ENCODE peak calls at places on chromosomes 11 and 22, in six cellular contexts. S, J, W, Z, K and P are unnamed samples.

GRCh38 chr11:1222491-1223345 is at the start of gene MUC5B:
- DNase-seq in S (no peak), J (no peak), W (no peak), Z (peak), K (no peak), P (no peak)

GRCh38 chr11:123166095-123166559 is 28.9 kb downstream of the CLMP start:
- DNase-seq in S (peak), J (peak), W (peak), Z (no peak), K (no peak), P (no peak)

GRCh38 chr11:66845876-66846212 is 2.6 kb downstream of the RCE1 start:
- DNase-seq in S (no peak), J (peak), W (peak), Z (peak), K (no peak), P (no peak)

GRCh38 chr11:108496643-108497256 is 1.4 kb downstream of the POGLUT3 start:
- DNase-seq in S (peak), J (peak), W (no peak), Z (no peak), K (no peak), P (peak)

GRCh38 chr11:109971184-109971523 is 122.0 kb upstream of the ZC3H12C start:
- DNase-seq in S (peak), J (no peak), W (no peak), Z (no peak), K (no peak), P (no peak)

GRCh38 chr22:47247609-47248240 is 485.3 kb downstream of the TBC1D22A start:
- DNase-seq in S (no peak), J (no peak), W (no peak), Z (no peak), K (peak), P (no peak)

GRCh38 chr11:22430286-22430685 is 92.1 kb downstream of the SLC17A6 start:
- DNase-seq in S (no peak), J (no peak), W (no peak), Z (no peak), K (no peak), P (no peak)

GRCh38 chr11:125102544-125102943 is 8.9 kb downstream of the TMEM218 start:
- DNase-seq in S (peak), J (no peak), W (peak), Z (no peak), K (no peak), P (no peak)

GRCh38 chr11:2522636-2523255 is 77.9 kb downstream of the KCNQ1 start:
- DNase-seq in S (no peak), J (peak), W (peak), Z (peak), K (no peak), P (no peak)

GRCh38 chr22:27473533-27473932 is 328.0 kb downstream of the MN1 start:
- DNase-seq in S (no peak), J (no peak), W (no peak), Z (no peak), K (no peak), P (no peak)

GRCh38 chr11:116928102-116928777 is 90.8 kb upstream of the APOA1 start:
- DNase-seq in S (no peak), J (no peak), W (no peak), Z (no peak), K (peak), P (no peak)

GRCh38 chr11:86804871-86805415 is 4.6 kb downstream of the PRSS23 start:
- DNase-seq in S (no peak), J (no peak), W (no peak), Z (no peak), K (no peak), P (no peak)

GRCh38 chr11:115255006-115255762 is 249.0 kb downstream of the CADM1 start:
- DNase-seq in S (no peak), J (no peak), W (no peak), Z (no peak), K (no peak), P (no peak)

GRCh38 chr11:93494341-93494740 is 48.9 kb downstream of the SMCO4 start:
- DNase-seq in S (no peak), J (no peak), W (no peak), Z (no peak), K (no peak), P (no peak)

GRCh38 chr22:40044870-40045834 is 50.4 kb downstream of the FAM83F start:
- DNase-seq in S (peak), J (peak), W (peak), Z (peak), K (peak), P (peak)

GRCh38 chr11:108697872-108698473 is 33.1 kb downstream of the DDX10 start:
- DNase-seq in S (peak), J (peak), W (peak), Z (no peak), K (peak), P (peak)

GRCh38 chr11:92443109-92443508 is 218.5 kb downstream of the FAT3 start:
- DNase-seq in S (no peak), J (no peak), W (no peak), Z (no peak), K (no peak), P (no peak)

GRCh38 chr11:104999716-105000115 is 23.3 kb downstream of the CASP5 start:
- DNase-seq in S (peak), J (no peak), W (no peak), Z (no peak), K (no peak), P (no peak)

GRCh38 chr22:29747832-29748231 is 19.0 kb downstream of the ZMAT5 start:
- DNase-seq in S (no peak), J (no peak), W (no peak), Z (no peak), K (no peak), P (no peak)

GRCh38 chr11:8283510-8284272 is 20.0 kb upstream of the LMO1 start:
- DNase-seq in S (no peak), J (no peak), W (peak), Z (peak), K (peak), P (no peak)

GRCh38 chr11:1303196-1303821 is 6.1 kb downstream of the TOLLIP start:
- DNase-seq in S (no peak), J (no peak), W (peak), Z (peak), K (peak), P (no peak)

GRCh38 chr11:71998649-71999310 is at the start of gene IL18BP:
- DNase-seq in S (no peak), J (no peak), W (peak), Z (peak), K (peak), P (no peak)

GRCh38 chr22:23132376-23133091 is 9.3 kb downstream of the RSPH14 start:
- DNase-seq in S (no peak), J (no peak), W (no peak), Z (no peak), K (no peak), P (no peak)

GRCh38 chr11:61777234-61778090 is 14.9 kb downstream of the TMEM258 start:
- DNase-seq in S (no peak), J (peak), W (peak), Z (peak), K (peak), P (peak)

GRCh38 chr22:46081831-46082210 is 68.5 kb upstream of the PPARA start:
- DNase-seq in S (no peak), J (no peak), W (peak), Z (peak), K (no peak), P (no peak)

GRCh38 chr11:11146830-11147229 is 206.2 kb downstream of the CSNK2A3 start:
- DNase-seq in S (no peak), J (no peak), W (no peak), Z (no peak), K (no peak), P (no peak)

GRCh38 chr22:24437820-24438328 is 10.5 kb downstream of the ADORA2A start:
- DNase-seq in S (no peak), J (no peak), W (peak), Z (peak), K (peak), P (no peak)

GRCh38 chr11:118091690-118092089 is 4.9 kb upstream of the SMIM35 start:
- DNase-seq in S (no peak), J (no peak), W (no peak), Z (no peak), K (no peak), P (no peak)

GRCh38 chr11:74818283-74818946 is 69.8 kb downstream of the RNF169 start:
- DNase-seq in S (no peak), J (no peak), W (no peak), Z (no peak), K (no peak), P (no peak)

GRCh38 chr22:17483670-17484372 is 79.5 kb upstream of the SLC25A18 start:
- DNase-seq in S (no peak), J (no peak), W (no peak), Z (no peak), K (no peak), P (no peak)

GRCh38 chr22:46421272-46421671 is 85.8 kb downstream of the TRMU start:
- DNase-seq in S (no peak), J (no peak), W (no peak), Z (no peak), K (peak), P (no peak)

GRCh38 chr22:37484115-37485005 is 1.8 kb downstream of the MFNG start:
- DNase-seq in S (no peak), J (no peak), W (peak), Z (peak), K (peak), P (peak)
- TF ChIP-seq POLR2A in S (no peak), J (no peak), W (no peak), Z (no peak), K (no peak), P (peak)

GRCh38 chr11:95296621-95297025 is 65.6 kb upstream of the SESN3 start:
- DNase-seq in S (no peak), J (no peak), W (no peak), Z (no peak), K (peak), P (no peak)
- TF ChIP-seq POLR2A in S (no peak), J (no peak), W (no peak), Z (no peak), K (no peak), P (no peak)

GRCh38 chr11:77994434-77995362 is at the start of gene INTS4:
- DNase-seq in S (peak), J (peak), W (peak), Z (peak), K (peak), P (peak)
- TF ChIP-seq POLR2A in S (peak), J (peak), W (no peak), Z (no peak), K (peak), P (peak)

DNA sequence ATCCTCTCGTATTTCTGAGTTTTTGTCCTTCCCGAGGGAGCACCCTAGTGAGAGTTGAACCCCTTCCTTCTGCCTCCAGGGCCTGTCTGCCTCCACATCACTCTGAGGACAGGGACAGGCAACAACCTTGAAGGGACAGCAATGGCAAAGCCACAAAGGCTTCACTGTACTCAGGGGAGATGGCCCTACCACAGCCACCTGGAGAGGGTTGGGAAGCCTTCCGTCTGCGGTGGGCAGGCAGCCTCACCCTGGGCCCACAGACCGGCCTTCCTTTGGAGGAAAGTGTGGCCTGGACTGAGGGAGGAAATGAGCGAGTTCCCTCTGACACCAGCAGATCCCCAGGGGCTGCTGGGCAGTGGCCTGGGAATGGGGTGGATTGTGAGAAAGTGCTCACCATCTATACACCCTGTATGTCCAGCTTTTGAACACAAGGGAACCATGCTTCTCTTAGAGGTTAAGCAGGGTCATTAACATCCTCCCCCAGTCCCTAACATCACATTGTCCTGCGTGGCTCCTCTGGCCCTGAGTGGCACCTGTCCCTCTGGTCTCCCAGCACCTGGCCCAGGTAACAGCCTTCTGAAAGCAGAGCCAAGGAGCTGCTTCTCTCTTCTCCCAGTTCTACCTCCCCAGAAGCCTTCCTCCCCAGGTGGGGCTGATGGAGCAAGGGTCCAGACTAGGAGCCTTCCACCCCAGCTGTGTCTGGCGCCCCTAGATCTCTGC is 6.8 kb downstream of the SLC35C1 start:
- DNase-seq in S (no peak), J (no peak), W (no peak), Z (no peak), K (no peak), P (no peak)
- TF ChIP-seq POLR2A in S (no peak), J (no peak), W (no peak), Z (no peak), K (no peak), P (no peak)

GRCh38 chr22:35649636-35650250 is 1.5 kb downstream of the APOL6 start:
- DNase-seq in S (no peak), J (no peak), W (no peak), Z (peak), K (no peak), P (no peak)

GRCh38 chr22:35649026-35649553 is 844 bp downstream of the APOL6 start:
- DNase-seq in S (no peak), J (no peak), W (no peak), Z (no peak), K (no peak), P (no peak)

GRCh38 chr22:35651085-35651484 is 2.8 kb downstream of the APOL6 start:
- DNase-seq in S (no peak), J (no peak), W (no peak), Z (peak), K (no peak), P (no peak)

GRCh38 chr22:35645646-35646045 is 2.6 kb upstream of the APOL6 start:
- DNase-seq in S (no peak), J (no peak), W (no peak), Z (peak), K (no peak), P (no peak)

GRCh38 chr22:35648066-35649025 is at the start of gene APOL6:
- DNase-seq in S (peak), J (peak), W (peak), Z (peak), K (peak), P (peak)
- TF ChIP-seq POLR2A in S (peak), J (peak), W (no peak), Z (no peak), K (peak), P (peak)